ENCODE peak calls at places on chromosomes 16 and 17, in seven cellular contexts. K, U, D, P, S, R and Y are unnamed samples.

GRCh38 chr16:62829615-62830014 is 793.4 kb upstream of the CDH8 start:
- DNase-seq in R (no peak), K (no peak), D (no peak), U (no peak), P (no peak), S (no peak), Y (no peak)

GRCh38 chr16:23691483-23692189 is 12.9 kb downstream of the PLK1 start:
- DNase-seq in S (no peak), D (no peak), R (peak), K (peak), P (no peak), U (peak), Y (no peak)

GRCh38 chr17:5249615-5250014 is 15.0 kb upstream of the SCIMP start:
- DNase-seq in S (peak), D (peak), U (peak), P (peak), R (peak), K (no peak), Y (peak)

GRCh38 chr16:27199235-27199586 is 4.1 kb upstream of the KDM8 start:
- DNase-seq in D (no peak), U (no peak), R (no peak), P (no peak), S (no peak), K (no peak), Y (no peak)

GRCh38 chr17:27860971-27861669 is 32.0 kb downstream of the LYRM9 start:
- DNase-seq in R (no peak), S (no peak), P (no peak), K (no peak), D (no peak), U (no peak), Y (no peak)

GRCh38 chr16:67190041-67190440 is at the start of gene EXOC3L1:
- DNase-seq in U (no peak), K (no peak), R (no peak), P (no peak), S (no peak), D (no peak), Y (no peak)

GRCh38 chr16:86200722-86201121 is 301.8 kb downstream of the IRF8 start:
- DNase-seq in R (no peak), K (no peak), D (no peak), U (no peak), S (no peak), P (no peak), Y (no peak)

GRCh38 chr16:13139661-13140241 is 238.4 kb downstream of the SHISA9 start:
- DNase-seq in R (no peak), U (no peak), K (no peak), P (no peak), S (no peak), D (no peak), Y (no peak)

GRCh38 chr16:67723151-67723915 is 4.2 kb upstream of the GFOD2 start:
- DNase-seq in D (peak), P (no peak), R (no peak), U (no peak), S (no peak), K (no peak), Y (peak)

GRCh38 chr17:44623070-44623725 is 33.1 kb upstream of the MEIOC start:
- DNase-seq in S (no peak), U (peak), D (peak), P (no peak), K (no peak), R (no peak), Y (peak)

GRCh38 chr16:88295526-88296436 is 87.0 kb upstream of the ZNF469 start:
- DNase-seq in P (no peak), S (no peak), K (no peak), D (no peak), R (no peak), U (no peak), Y (no peak)

GRCh38 chr17:31425646-31426045 is 34.2 kb downstream of the RAB11FIP4 start:
- DNase-seq in S (peak), D (no peak), P (no peak), U (no peak), R (no peak), K (no peak), Y (no peak)

GRCh38 chr17:2594657-2595085 is 1.2 kb downstream of the PAFAH1B1 start:
- DNase-seq in P (no peak), R (no peak), U (peak), K (no peak), S (no peak), D (no peak), Y (no peak)

GRCh38 chr17:75323043-75323591 is 33.9 kb upstream of the SLC25A19 start:
- DNase-seq in U (peak), P (peak), D (peak), R (peak), K (peak), S (peak), Y (peak)

GRCh38 chr16:81873843-81874752 is 95.0 kb downstream of the PLCG2 start:
- DNase-seq in S (peak), D (no peak), U (peak), P (no peak), R (peak), K (peak), Y (no peak)

GRCh38 chr17:40337351-40337750 is 27.2 kb downstream of the GJD3 start:
- DNase-seq in S (no peak), K (no peak), U (no peak), D (no peak), P (no peak), R (no peak), Y (no peak)

GRCh38 chr16:74726736-74727135 is 26.1 kb upstream of the MLKL start:
- DNase-seq in K (peak), S (no peak), U (peak), R (no peak), P (no peak), D (no peak), Y (no peak)

GRCh38 chr16:1003551-1004347 is 22.2 kb downstream of the SOX8 start:
- DNase-seq in U (no peak), P (no peak), S (no peak), K (no peak), D (no peak), R (no peak), Y (no peak)

GRCh38 chr17:40247926-40248495 is 28.9 kb downstream of the WIPF2 start:
- DNase-seq in S (no peak), P (no peak), U (no peak), K (no peak), R (peak), D (no peak), Y (no peak)

GRCh38 chr17:40561871-40562611 is 3.2 kb downstream of the CCR7 start:
- DNase-seq in U (peak), S (no peak), D (no peak), K (peak), R (no peak), P (no peak), Y (no peak)

GRCh38 chr16:10256855-10257641 is 74.8 kb upstream of the GRIN2A start:
- DNase-seq in S (peak), U (peak), K (no peak), D (peak), P (peak), R (peak), Y (no peak)

GRCh38 chr16:24041834-24042631 is 206.2 kb downstream of the PRKCB start:
- DNase-seq in D (no peak), U (peak), K (peak), S (peak), R (peak), P (no peak), Y (peak)

GRCh38 chr16:77732241-77732946 is 10.1 kb downstream of the NUDT7 start:
- DNase-seq in R (peak), S (no peak), K (no peak), U (no peak), D (no peak), P (no peak), Y (no peak)

GRCh38 chr16:8868272-8869211 is at the start of gene CARHSP1:
- DNase-seq in P (peak), D (peak), U (peak), S (peak), R (peak), K (peak), Y (no peak)

GRCh38 chr17:17805575-17805974 is 31.2 kb downstream of the SREBF1 start:
- DNase-seq in P (no peak), K (no peak), R (no peak), S (no peak), U (no peak), D (no peak), Y (no peak)

GRCh38 chr17:72984145-72984924 is 108.2 kb downstream of the SLC39A11 start:
- DNase-seq in P (no peak), D (peak), K (no peak), S (no peak), R (peak), U (no peak), Y (peak)

GRCh38 chr17:48542956-48543853 is 1.7 kb downstream of the HOXB2 start:
- DNase-seq in D (no peak), P (no peak), S (no peak), U (peak), K (no peak), R (peak), Y (no peak)

GRCh38 chr17:34665803-34666763 is 86.7 kb downstream of the TMEM132E start:
- DNase-seq in K (no peak), S (no peak), R (no peak), U (no peak), D (no peak), P (no peak), Y (no peak)

GRCh38 chr16:10950393-10950792 is 6.0 kb downstream of the CLEC16A start:
- DNase-seq in R (no peak), P (no peak), K (no peak), U (no peak), S (no peak), D (no peak), Y (no peak)

GRCh38 chr17:75516619-75517276 is 420 bp downstream of the TSEN54 start:
- DNase-seq in U (no peak), D (no peak), R (no peak), S (peak), P (no peak), K (no peak), Y (no peak)

GRCh38 chr17:62093188-62094155 is 28.4 kb upstream of the MED13 start:
- DNase-seq in R (peak), P (no peak), S (no peak), D (peak), K (peak), U (peak), Y (peak)

GRCh38 chr17:28760987-28761562 is 17.3 kb downstream of the TRAF4 start:
- DNase-seq in D (peak), R (peak), S (peak), U (no peak), P (no peak), K (no peak), Y (peak)

GRCh38 chr16:83393196-83393981 is 414.4 kb upstream of the HSBP1 start:
- DNase-seq in D (no peak), P (no peak), R (peak), U (no peak), S (no peak), K (no peak), Y (no peak)

GRCh38 chr16:19706846-19707245 is 11.2 kb downstream of the KNOP1 start:
- DNase-seq in S (no peak), R (no peak), K (no peak), D (no peak), P (no peak), U (no peak), Y (no peak)

GRCh38 chr16:24409045-24409444 is 130.3 kb upstream of the RBBP6 start:
- DNase-seq in U (peak), S (no peak), K (no peak), D (no peak), R (no peak), P (no peak), Y (no peak)

GRCh38 chr16:14307623-14308356 is 236.7 kb downstream of the MRTFB start:
- DNase-seq in P (no peak), S (peak), D (no peak), U (peak), K (no peak), R (no peak), Y (no peak)

GRCh38 chr16:89380681-89381080 is 109.7 kb downstream of the ANKRD11 start:
- DNase-seq in S (peak), R (no peak), P (no peak), U (no peak), K (no peak), D (no peak), Y (no peak)

GRCh38 chr16:53886482-53887378 is 182.8 kb downstream of the FTO start:
- DNase-seq in S (no peak), U (no peak), D (no peak), R (no peak), P (no peak), K (no peak), Y (no peak)

GRCh38 chr16:53892155-53892554 is 188.2 kb downstream of the FTO start:
- DNase-seq in U (peak), P (peak), R (peak), S (no peak), K (peak), D (peak), Y (peak)

GRCh38 chr16:53884748-53885147 is 180.8 kb downstream of the FTO start:
- DNase-seq in P (no peak), D (no peak), R (no peak), U (no peak), S (no peak), K (no peak), Y (no peak)

GRCh38 chr16:53891409-53892139 is 187.6 kb downstream of the FTO start:
- DNase-seq in K (no peak), D (no peak), R (no peak), S (no peak), P (no peak), U (no peak), Y (no peak)

DNA sequence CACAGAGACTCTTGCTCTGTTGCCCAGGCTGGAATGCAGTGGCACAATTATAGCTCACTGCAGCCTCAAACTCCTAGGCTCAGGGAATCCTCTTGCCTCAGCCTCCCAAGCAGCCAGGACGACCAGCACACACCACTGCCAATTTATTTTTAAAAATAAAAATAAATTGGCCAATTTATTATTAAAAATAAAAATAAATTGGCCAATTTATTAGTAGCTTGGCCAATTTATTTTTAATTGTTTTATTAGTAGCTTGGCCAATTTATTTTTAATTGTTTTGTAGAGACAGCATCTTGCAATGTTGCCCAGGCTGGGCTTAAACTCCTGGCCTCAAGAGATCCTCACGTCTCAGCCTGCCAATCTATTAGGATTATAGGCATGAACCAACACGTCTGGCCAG is 184.3 kb downstream of the FTO start:
- DNase-seq in S (no peak), D (no peak), K (no peak), P (no peak), R (no peak), U (no peak), Y (no peak)
- TF ChIP-seq CTCF in S (no peak), D (no peak), K (no peak), P (no peak), R (no peak), U (no peak), Y (no peak)

GRCh38 chr16:15556130-15556529 is 86.8 kb downstream of the MARF1 start:
- DNase-seq in S (no peak), P (no peak), U (no peak), K (no peak), R (no peak), D (no peak), Y (no peak)
- H3K4me3 ChIP-seq in S (no peak), P (no peak), U (no peak), K (no peak), R (no peak), D (no peak), Y (no peak)

DNA sequence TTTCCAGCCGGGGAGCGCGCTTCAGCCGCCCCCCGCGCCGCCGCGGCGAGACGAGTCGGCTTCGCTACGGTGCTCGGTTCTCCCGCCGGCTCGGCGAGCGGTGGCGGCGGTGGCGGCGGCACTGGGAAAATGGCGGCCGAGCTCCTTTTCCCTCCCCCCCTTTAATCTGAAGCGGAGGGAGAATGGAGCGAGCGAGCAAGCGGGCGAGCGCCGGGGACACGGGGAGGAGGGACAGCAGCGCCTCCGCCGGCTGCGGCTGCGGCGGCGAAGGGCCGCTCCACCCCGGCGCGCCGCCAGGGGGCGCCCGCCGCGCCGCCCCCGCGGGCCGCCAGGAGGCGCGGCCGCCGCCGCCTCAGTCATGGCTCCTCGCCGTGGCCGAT is at the start of gene KANSL1:
- DNase-seq in U (peak), P (peak), K (peak), R (peak), D (peak), S (peak), Y (peak)
- TF ChIP-seq CTCF in U (peak), P (peak), K (peak), R (peak), D (peak), S (peak), Y (peak)

GRCh38 chr16:69166946-69167930 is 19.7 kb upstream of the SNTB2 start:
- DNase-seq in D (no peak), K (no peak), R (peak), S (no peak), U (no peak), P (no peak), Y (no peak)
- H3K4me3 ChIP-seq in D (no peak), K (no peak), R (no peak), S (no peak), U (no peak), P (no peak), Y (no peak)

DNA sequence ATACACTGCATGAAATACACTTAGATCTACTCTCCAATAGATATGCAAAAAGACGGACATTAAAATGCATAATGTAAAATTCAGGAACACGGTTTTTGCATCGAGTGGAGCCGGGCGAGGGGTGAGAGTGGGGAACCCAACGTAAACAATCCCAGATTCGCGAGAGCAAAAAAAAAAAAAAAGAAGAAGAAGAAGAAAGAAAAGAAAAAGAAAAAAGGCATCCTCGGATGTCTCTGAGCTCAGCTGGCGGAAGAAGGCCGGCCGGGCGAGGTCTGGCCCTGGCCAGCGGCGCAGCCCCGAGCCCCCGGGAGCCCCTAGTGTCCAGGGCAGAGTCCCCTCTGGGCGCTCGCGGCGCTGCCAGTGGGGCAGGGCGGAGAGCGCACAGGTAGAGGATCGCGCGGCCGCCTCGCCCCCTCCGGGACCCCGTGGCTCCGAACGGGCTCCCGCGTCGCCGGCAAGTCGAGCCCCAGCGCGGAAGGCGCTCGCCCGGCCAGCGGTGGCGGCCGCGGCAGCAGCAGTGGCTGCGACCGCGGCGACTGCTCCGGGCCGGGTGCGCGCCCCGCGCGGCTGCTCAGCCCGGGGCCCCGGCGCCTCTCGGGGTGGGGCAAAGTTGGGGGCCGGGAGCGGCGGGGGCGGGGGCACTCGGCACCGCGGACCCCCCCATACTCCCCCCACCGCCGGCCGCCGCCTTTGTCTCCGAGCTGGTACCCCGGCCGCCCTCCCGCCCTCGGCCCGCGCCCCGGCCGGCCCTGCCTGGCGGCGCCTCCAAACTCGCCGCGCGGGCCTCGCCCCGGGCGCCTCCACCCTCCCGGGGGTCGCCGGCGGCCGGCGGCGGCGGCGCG is 9.7 kb upstream of the ZFHX3 start:
- DNase-seq in U (no peak), S (peak), D (no peak), R (peak), K (no peak), P (peak), Y (no peak)
- TF ChIP-seq CTCF in U (peak), S (no peak), D (peak), R (no peak), K (peak), P (peak), Y (no peak)

DNA sequence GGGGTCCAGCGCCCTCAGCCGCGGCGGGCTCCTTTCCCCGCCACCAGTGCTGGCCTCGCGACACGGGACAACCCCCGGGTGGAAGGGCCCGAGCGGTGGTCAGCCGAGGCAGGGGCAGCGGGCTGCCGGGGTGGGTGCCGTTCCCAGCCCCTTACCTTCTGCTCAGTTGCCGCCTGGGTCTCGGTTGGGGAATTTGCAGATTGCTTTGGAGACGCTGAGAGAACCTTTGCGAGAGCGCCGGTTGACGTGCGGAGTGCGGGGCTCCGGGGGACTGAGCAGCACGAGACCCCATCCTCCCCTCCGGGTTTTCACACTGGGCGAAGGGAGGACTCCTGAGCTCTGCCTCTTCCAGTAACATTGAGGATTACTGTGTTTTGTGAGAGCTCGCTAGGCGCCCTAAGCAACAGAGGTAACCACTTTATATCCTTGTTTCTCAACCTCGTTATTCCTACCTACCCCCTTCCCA is 381 bp downstream of the CTNS start:
- DNase-seq in R (no peak), P (no peak), U (no peak), D (no peak), K (no peak), S (no peak), Y (no peak)
- H3K4me3 ChIP-seq in R (peak), P (peak), U (peak), D (peak), K (peak), S (peak), Y (peak)

GRCh38 chr16:69937465-69937951 is 13.6 kb upstream of the CLEC18A start:
- DNase-seq in K (no peak), P (no peak), S (no peak), R (peak), U (peak), D (no peak), Y (no peak)
- TF ChIP-seq CTCF in K (no peak), P (no peak), S (no peak), R (peak), U (peak), D (peak), Y (peak)

GRCh38 chr17:20987511-20987910 is 55.3 kb downstream of the USP22 start:
- DNase-seq in U (no peak), R (no peak), K (no peak), S (no peak), D (no peak), P (no peak), Y (no peak)
- H3K4me3 ChIP-seq in U (no peak), R (no peak), K (no peak), S (no peak), D (no peak), P (no peak), Y (no peak)